ENCODE peak calls at places on chromosomes 5 and 9, in six cellular contexts. A, U, B, R, E and M are unnamed samples.
A peak's percentile ranks its signal among the peaks of the same experiment; 100 is the strongest.

GRCh38 chr5:14587143-14587542 is 5.6 kb downstream of the OTULINL start:
- DNase-seq in A (no peak), U (no peak), B (peak; percentile 59), R (no peak), E (no peak), M (no peak)

GRCh38 chr5:154899107-154899816 is 38.7 kb downstream of the GEMIN5 start:
- DNase-seq in A (no peak), U (no peak), B (peak; percentile 69), R (no peak), E (no peak), M (no peak)

GRCh38 chr5:135553688-135554462 is 18.1 kb upstream of the NEUROG1 start:
- DNase-seq in A (no peak), U (peak; percentile 43), B (no peak), R (peak; percentile 23), E (no peak), M (peak; percentile 47)

GRCh38 chr5:135135530-135136201 is 101.6 kb upstream of the PITX1 start:
- DNase-seq in A (no peak), U (peak; percentile 36), B (peak; percentile 89), R (peak; percentile 80), E (no peak), M (peak; percentile 79)

GRCh38 chr5:163269624-163270023 is 167.8 kb upstream of the CCNG1 start:
- DNase-seq in A (peak; percentile 0), U (no peak), B (no peak), R (peak; percentile 40), E (no peak), M (no peak)

GRCh38 chr5:178416919-178417318 is 173.3 kb downstream of the COL23A1 start:
- DNase-seq in A (no peak), U (no peak), B (no peak), R (peak; percentile 16), E (no peak), M (no peak)

GRCh38 chr5:41695920-41696582 is 174.2 kb downstream of the OXCT1 start:
- DNase-seq in A (peak; percentile 26), U (no peak), B (no peak), R (no peak), E (no peak), M (peak; percentile 12)

GRCh38 chr9:99365233-99365980 is 143.3 kb downstream of the SEC61B start:
- DNase-seq in A (no peak), U (no peak), B (no peak), R (peak; percentile 58), E (no peak), M (no peak)

GRCh38 chr9:117234178-117234577 is 180.7 kb downstream of the ASTN2 start:
- DNase-seq in A (no peak), U (no peak), B (no peak), R (no peak), E (no peak), M (no peak)

GRCh38 chr5:115418788-115419187 is 122.3 kb upstream of the CCDC112 start:
- DNase-seq in A (no peak), U (no peak), B (no peak), R (no peak), E (no peak), M (no peak)

GRCh38 chr9:113261917-113262671 is 13.3 kb downstream of the CDC26 start:
- DNase-seq in A (no peak), U (no peak), B (no peak), R (no peak), E (no peak), M (no peak)

GRCh38 chr5:150641826-150642566 is 1.5 kb downstream of the SYNPO start:
- DNase-seq in A (no peak), U (no peak), B (no peak), R (peak; percentile 44), E (no peak), M (no peak)
- H3K4me1 ChIP-seq in A (no peaks in the 10 kb centered on the region), U (peaks cover 65% of the 10 kb centered on the region), B (peaks cover 85% of the 10 kb centered on the region), R (peaks cover 62% of the 10 kb centered on the region), E (no peaks in the 10 kb centered on the region), M (peaks cover 76% of the 10 kb centered on the region)

DNA sequence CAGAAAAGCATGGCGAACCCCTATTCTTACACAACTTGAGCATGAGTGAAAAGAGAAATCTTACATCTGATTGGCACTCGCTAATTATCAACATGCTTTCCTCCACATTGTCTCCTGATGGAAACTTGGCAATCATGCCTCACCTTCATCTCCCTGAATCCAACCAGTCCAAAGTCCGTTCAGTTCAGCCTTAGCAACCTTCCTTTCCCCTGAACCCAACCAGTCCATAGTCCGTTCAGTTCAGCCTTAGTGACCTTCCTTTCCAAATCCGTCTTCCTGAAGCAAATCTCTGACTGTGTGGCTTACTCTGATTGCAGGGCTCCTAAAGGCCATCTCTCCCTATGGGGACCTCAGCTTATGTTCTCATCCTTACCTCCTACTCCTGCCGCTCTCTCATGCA is 538.3 kb upstream of the CLINT1 start:
- DNase-seq in A (no peak), U (no peak), B (no peak), R (no peak), E (no peak), M (no peak)
- H3K4me1 ChIP-seq in A (peaks cover 54% of the 10 kb centered on the region), U (no peaks in the 10 kb centered on the region), B (no peaks in the 10 kb centered on the region), R (no peaks in the 10 kb centered on the region), E (no peaks in the 10 kb centered on the region), M (no peaks in the 10 kb centered on the region)

DNA sequence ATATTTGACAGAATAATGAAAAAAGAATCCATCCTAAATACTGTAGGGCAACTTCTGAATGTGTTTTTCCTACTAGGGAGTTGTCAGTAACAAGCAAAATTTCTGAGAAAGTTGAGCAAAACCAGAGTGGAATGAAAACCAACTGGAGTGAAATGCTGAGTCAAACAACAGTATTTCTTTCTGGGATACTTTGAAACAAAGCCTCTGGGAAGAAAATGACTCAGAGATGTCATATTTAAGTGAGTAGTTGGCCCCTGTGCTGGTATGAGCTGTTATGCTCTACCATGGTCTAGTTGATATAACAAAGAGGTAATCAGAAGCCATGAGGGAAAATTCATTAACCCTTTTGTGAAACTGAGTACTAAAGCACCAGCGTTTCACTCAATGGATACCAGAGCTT is 372.1 kb upstream of the C9orf72 start:
- DNase-seq in A (no peak), U (no peak), B (no peak), R (peak; percentile 41), E (no peak), M (no peak)
- H3K4me1 ChIP-seq in A (no peaks in the 10 kb centered on the region), U (no peaks in the 10 kb centered on the region), B (no peaks in the 10 kb centered on the region), R (no peaks in the 10 kb centered on the region), E (no peaks in the 10 kb centered on the region), M (no peaks in the 10 kb centered on the region)

GRCh38 chr5:142134333-142135010 is 25.9 kb downstream of the NDFIP1 start:
- DNase-seq in A (no peak), U (no peak), B (no peak), R (no peak), E (no peak), M (no peak)
- H3K4me1 ChIP-seq in A (peaks cover 12% of the 10 kb centered on the region), U (no peaks in the 10 kb centered on the region), B (no peaks in the 10 kb centered on the region), R (no peaks in the 10 kb centered on the region), E (peaks cover 45% of the 10 kb centered on the region), M (no peaks in the 10 kb centered on the region)

GRCh38 chr9:109417054-109417453 is 81.1 kb downstream of the PTPN3 start:
- DNase-seq in A (no peak), U (no peak), B (no peak), R (peak; percentile 36), E (no peak), M (no peak)
- H3K4me1 ChIP-seq in A (peaks cover 46% of the 10 kb centered on the region), U (no peaks in the 10 kb centered on the region), B (peaks cover 71% of the 10 kb centered on the region), R (peaks cover 1% of the 10 kb centered on the region), E (no peaks in the 10 kb centered on the region), M (no peaks in the 10 kb centered on the region)

GRCh38 chr5:73647721-73648120 is 21.7 kb downstream of the ARHGEF28 start:
- DNase-seq in A (no peak), U (no peak), B (no peak), R (no peak), E (no peak), M (no peak)
- H3K4me1 ChIP-seq in A (no peaks in the 10 kb centered on the region), U (no peaks in the 10 kb centered on the region), B (no peaks in the 10 kb centered on the region), R (no peaks in the 10 kb centered on the region), E (no peaks in the 10 kb centered on the region), M (no peaks in the 10 kb centered on the region)

GRCh38 chr5:180291234-180291940 is 496 bp downstream of the MAPK9 start:
- DNase-seq in A (peak; percentile 54), U (no peak), B (no peak), R (no peak), E (no peak), M (peak; percentile 26)

GRCh38 chr5:180287868-180288267 is 4.0 kb downstream of the MAPK9 start:
- DNase-seq in A (no peak), U (no peak), B (no peak), R (no peak), E (no peak), M (no peak)

GRCh38 chr5:180289966-180290365 is 1.9 kb downstream of the MAPK9 start:
- DNase-seq in A (no peak), U (no peak), B (no peak), R (no peak), E (no peak), M (no peak)

GRCh38 chr5:180290568-180291233 is 1.2 kb downstream of the MAPK9 start:
- DNase-seq in A (no peak), U (no peak), B (no peak), R (no peak), E (no peak), M (no peak)

GRCh38 chr5:180289433-180289832 is 2.5 kb downstream of the MAPK9 start:
- DNase-seq in A (no peak), U (no peak), B (no peak), R (no peak), E (no peak), M (no peak)
- H3K4me1 ChIP-seq in A (peaks cover 25% of the 10 kb centered on the region), U (peaks cover 10% of the 10 kb centered on the region), B (peaks cover 25% of the 10 kb centered on the region), R (peaks cover 4% of the 10 kb centered on the region), E (peaks cover 23% of the 10 kb centered on the region), M (peaks cover 2% of the 10 kb centered on the region)

DNA sequence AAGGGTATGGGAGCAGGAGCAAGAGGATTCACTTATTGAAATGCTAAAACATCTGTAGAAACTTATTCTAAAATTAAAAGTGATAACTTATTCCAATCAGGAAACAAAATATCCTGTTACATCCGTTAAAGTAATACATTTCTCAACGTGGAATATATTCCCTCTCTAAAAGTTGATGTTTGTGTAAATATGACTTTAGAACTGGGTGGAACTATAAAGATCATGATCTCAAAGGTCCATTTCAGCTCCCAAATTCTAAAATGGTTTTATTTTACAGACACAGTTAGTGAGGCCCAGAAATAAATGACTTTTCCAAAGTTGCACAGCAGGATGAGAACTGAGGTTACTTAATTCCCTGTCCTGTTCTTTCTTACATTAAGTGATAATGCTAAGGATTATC is 21.1 kb downstream of the ISOC1 start:
- DNase-seq in A (no peak), U (no peak), B (no peak), R (no peak), E (no peak), M (no peak)
- H3K4me1 ChIP-seq in A (no peaks in the 10 kb centered on the region), U (no peaks in the 10 kb centered on the region), B (no peaks in the 10 kb centered on the region), R (no peaks in the 10 kb centered on the region), E (no peaks in the 10 kb centered on the region), M (peaks cover 17% of the 10 kb centered on the region)

GRCh38 chr9:127974002-127974768 is 6.6 kb downstream of the EEIG1 start:
- DNase-seq in A (no peak), U (no peak), B (peak; percentile 29), R (no peak), E (no peak), M (no peak)
- H3K4me1 ChIP-seq in A (peaks cover 88% of the 10 kb centered on the region), U (peaks cover 54% of the 10 kb centered on the region), B (peaks cover 93% of the 10 kb centered on the region), R (peaks cover 33% of the 10 kb centered on the region), E (peaks cover 69% of the 10 kb centered on the region), M (peaks cover 18% of the 10 kb centered on the region)

GRCh38 chr9:132406554-132407122 is at the start of gene TTF1:
- DNase-seq in A (peak; percentile 98), U (peak; percentile 83), B (peak; percentile 95), R (peak; percentile 86), E (peak; percentile 92), M (peak; percentile 94)
- H3K4me1 ChIP-seq in A (peaks cover 61% of the 10 kb centered on the region), U (peaks cover 22% of the 10 kb centered on the region), B (peaks cover 17% of the 10 kb centered on the region), R (peaks cover 6% of the 10 kb centered on the region), E (peaks cover 56% of the 10 kb centered on the region), M (peaks cover 18% of the 10 kb centered on the region)